ENCODE peak calls at places on chromosomes 3 and 15, in five cellular contexts. One of them, this sample, is unnamed.

GRCh38 chr15:66675456-66675855 is 26.6 kb upstream of the SMAD6 start:
- DNase-seq in adrenal gland: no peak
- DNase-seq in GM23338: no peak
- DNase-seq in astrocyte of the spinal cord: no peak
- DNase-seq in HFFc6: no peak
- DNase-seq in this sample: no peak

GRCh38 chr15:40048155-40048792 is 9.3 kb upstream of the SRP14 start:
- DNase-seq in astrocyte of the spinal cord: no peak
- DNase-seq in adrenal gland: peak; percentile 59
- DNase-seq in GM23338: no peak
- DNase-seq in HFFc6: no peak
- DNase-seq in this sample: no peak

GRCh38 chr15:62109457-62109856 is 42.7 kb downstream of the C2CD4A start:
- DNase-seq in HFFc6: no peak
- DNase-seq in adrenal gland: no peak
- DNase-seq in astrocyte of the spinal cord: no peak
- DNase-seq in GM23338: no peak
- DNase-seq in this sample: peak; percentile 9

GRCh38 chr3:179666030-179666429 is 13.2 kb downstream of the USP13 start:
- DNase-seq in astrocyte of the spinal cord: no peak
- DNase-seq in adrenal gland: no peak
- DNase-seq in GM23338: no peak
- DNase-seq in HFFc6: no peak
- DNase-seq in this sample: peak; percentile 16

GRCh38 chr15:49644364-49644794 is 23.5 kb downstream of the DTWD1 start:
- DNase-seq in GM23338: peak; percentile 21
- DNase-seq in HFFc6: peak; percentile 31
- DNase-seq in adrenal gland: no peak
- DNase-seq in astrocyte of the spinal cord: no peak
- DNase-seq in this sample: no peak

GRCh38 chr3:177470200-177470941 is 273.1 kb upstream of the TBL1XR1 start:
- DNase-seq in HFFc6: peak; percentile 48
- DNase-seq in astrocyte of the spinal cord: peak; percentile 38
- DNase-seq in GM23338: no peak
- DNase-seq in adrenal gland: no peak
- DNase-seq in this sample: no peak

GRCh38 chr15:63556246-63556645 is 40.9 kb upstream of the FBXL22 start:
- DNase-seq in astrocyte of the spinal cord: no peak
- DNase-seq in HFFc6: no peak
- DNase-seq in GM23338: no peak
- DNase-seq in adrenal gland: no peak
- DNase-seq in this sample: no peak

GRCh38 chr15:99343836-99344551 is 92.7 kb downstream of the LRRC28 start:
- DNase-seq in astrocyte of the spinal cord: no peak
- DNase-seq in HFFc6: no peak
- DNase-seq in GM23338: peak; percentile 75
- DNase-seq in adrenal gland: no peak
- DNase-seq in this sample: no peak

GRCh38 chr3:182925330-182925943 is 54.9 kb downstream of the DCUN1D1 start:
- DNase-seq in GM23338: no peak
- DNase-seq in astrocyte of the spinal cord: no peak
- DNase-seq in adrenal gland: peak; percentile 70
- DNase-seq in HFFc6: no peak
- DNase-seq in this sample: peak; percentile 84

GRCh38 chr3:111610189-111610588 is 15.0 kb upstream of the ZBED2 start:
- DNase-seq in HFFc6: no peak
- DNase-seq in GM23338: no peak
- DNase-seq in adrenal gland: no peak
- DNase-seq in astrocyte of the spinal cord: no peak
- DNase-seq in this sample: no peak

GRCh38 chr3:159882784-159883779 is 105.6 kb upstream of the IL12A start:
- DNase-seq in astrocyte of the spinal cord: peak; percentile 91
- DNase-seq in GM23338: no peak
- DNase-seq in adrenal gland: no peak
- DNase-seq in HFFc6: peak; percentile 76
- DNase-seq in this sample: peak; percentile 71

GRCh38 chr3:10352146-10352911 is 31.4 kb upstream of the SEC13 start:
- DNase-seq in HFFc6: peak; percentile 79
- DNase-seq in GM23338: no peak
- DNase-seq in adrenal gland: no peak
- DNase-seq in astrocyte of the spinal cord: peak; percentile 97
- DNase-seq in this sample: peak; percentile 80

GRCh38 chr3:6921041-6921440 is 60.1 kb downstream of the GRM7 start:
- DNase-seq in GM23338: peak; percentile 1
- DNase-seq in HFFc6: no peak
- DNase-seq in astrocyte of the spinal cord: peak; percentile 85
- DNase-seq in adrenal gland: no peak
- DNase-seq in this sample: no peak

GRCh38 chr3:62226601-62227339 is 146.6 kb downstream of the FEZF2 start:
- DNase-seq in astrocyte of the spinal cord: no peak
- DNase-seq in GM23338: no peak
- DNase-seq in adrenal gland: no peak
- DNase-seq in HFFc6: no peak
- DNase-seq in this sample: no peak

GRCh38 chr3:115913069-115913686 is 289.9 kb downstream of the GAP43 start:
- DNase-seq in astrocyte of the spinal cord: peak; percentile 9
- DNase-seq in GM23338: peak; percentile 42
- DNase-seq in HFFc6: peak; percentile 1
- DNase-seq in adrenal gland: no peak
- DNase-seq in this sample: no peak

GRCh38 chr3:37660782-37661181 is 200.9 kb upstream of the CTDSPL start:
- DNase-seq in HFFc6: no peak
- DNase-seq in GM23338: no peak
- DNase-seq in astrocyte of the spinal cord: no peak
- DNase-seq in adrenal gland: no peak
- DNase-seq in this sample: no peak

GRCh38 chr15:68277131-68277604 is 377 bp upstream of the FEM1B start:
- DNase-seq in HFFc6: no peak
- DNase-seq in adrenal gland: peak; percentile 79
- DNase-seq in astrocyte of the spinal cord: no peak
- DNase-seq in GM23338: peak; percentile 87
- DNase-seq in this sample: no peak

GRCh38 chr3:53496984-53497383 is 2.6 kb downstream of the CACNA1D start:
- DNase-seq in astrocyte of the spinal cord: no peak
- DNase-seq in GM23338: no peak
- DNase-seq in HFFc6: no peak
- DNase-seq in adrenal gland: no peak
- DNase-seq in this sample: no peak

GRCh38 chr3:50226888-50227389 is 9.1 kb upstream of the GNAI2 start:
- DNase-seq in adrenal gland: peak; percentile 71
- DNase-seq in HFFc6: peak; percentile 26
- DNase-seq in astrocyte of the spinal cord: peak; percentile 50
- DNase-seq in GM23338: no peak
- DNase-seq in this sample: no peak

GRCh38 chr3:190568036-190568435 is 54.2 kb downstream of the IL1RAP start:
- DNase-seq in HFFc6: no peak
- DNase-seq in adrenal gland: no peak
- DNase-seq in GM23338: no peak
- DNase-seq in astrocyte of the spinal cord: no peak
- DNase-seq in this sample: no peak

GRCh38 chr3:126683506-126683905 is 20.5 kb upstream of the CHCHD6 start:
- DNase-seq in adrenal gland: peak; percentile 62
- DNase-seq in GM23338: no peak
- DNase-seq in HFFc6: no peak
- DNase-seq in astrocyte of the spinal cord: no peak
- DNase-seq in this sample: no peak

GRCh38 chr3:122921791-122922651 is 105.5 kb downstream of the SEMA5B start:
- DNase-seq in astrocyte of the spinal cord: no peak
- DNase-seq in GM23338: peak; percentile 87
- DNase-seq in adrenal gland: no peak
- DNase-seq in HFFc6: no peak
- DNase-seq in this sample: no peak

GRCh38 chr3:44058022-44058867 is 183.4 kb upstream of the TOPAZ1 start:
- DNase-seq in adrenal gland: no peak
- DNase-seq in HFFc6: peak; percentile 68
- DNase-seq in GM23338: peak; percentile 8
- DNase-seq in astrocyte of the spinal cord: peak; percentile 79
- DNase-seq in this sample: peak; percentile 53

GRCh38 chr3:36373084-36373483 is 7.2 kb upstream of the STAC start:
- DNase-seq in GM23338: no peak
- DNase-seq in HFFc6: no peak
- DNase-seq in astrocyte of the spinal cord: peak; percentile 91
- DNase-seq in adrenal gland: peak; percentile 86
- DNase-seq in this sample: peak; percentile 75

GRCh38 chr3:63807901-63808589 is 11.1 kb upstream of the C3orf49 start:
- DNase-seq in GM23338: no peak
- DNase-seq in astrocyte of the spinal cord: no peak
- DNase-seq in HFFc6: no peak
- DNase-seq in adrenal gland: no peak
- DNase-seq in this sample: no peak

GRCh38 chr3:125062904-125063618 is 7.3 kb upstream of the HEG1 start:
- DNase-seq in GM23338: no peak
- DNase-seq in astrocyte of the spinal cord: peak; percentile 91
- DNase-seq in adrenal gland: peak; percentile 56
- DNase-seq in HFFc6: peak; percentile 95
- DNase-seq in this sample: peak; percentile 89

GRCh38 chr3:2098398-2099027 is at the start of gene CNTN4:
- DNase-seq in GM23338: peak; percentile 82
- DNase-seq in astrocyte of the spinal cord: no peak
- DNase-seq in HFFc6: no peak
- DNase-seq in adrenal gland: no peak
- DNase-seq in this sample: no peak

GRCh38 chr3:100992086-100993033 is 861 bp downstream of the ABI3BP start:
- DNase-seq in GM23338: no peak
- DNase-seq in astrocyte of the spinal cord: peak; percentile 48
- DNase-seq in HFFc6: peak; percentile 53
- DNase-seq in adrenal gland: no peak
- DNase-seq in this sample: peak; percentile 71

DNA sequence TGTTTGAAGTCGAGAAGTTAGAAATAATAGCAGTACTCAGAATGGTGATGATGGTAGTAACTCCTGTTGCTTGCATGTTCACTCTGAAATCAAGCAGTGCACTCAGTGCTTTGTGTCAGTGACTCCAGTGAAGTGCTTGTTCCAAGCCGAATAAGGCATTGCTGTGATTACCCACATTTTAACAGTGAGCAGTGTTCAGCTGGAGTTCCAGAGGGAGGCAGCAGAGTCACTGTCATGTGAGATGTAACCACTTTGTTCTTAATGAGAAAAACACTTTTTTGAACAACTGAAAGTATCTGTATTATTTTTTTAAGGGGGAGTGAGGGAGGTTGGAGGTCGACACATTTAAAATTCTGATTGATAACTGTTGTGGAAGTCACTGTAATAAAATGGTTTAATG is 3.7 kb downstream of the MDFIC2 start:
- DNase-seq in GM23338: peak; percentile 64
- DNase-seq in adrenal gland: no peak
- DNase-seq in HFFc6: no peak
- DNase-seq in astrocyte of the spinal cord: peak; percentile 15
- DNase-seq in this sample: peak; percentile 16
- TF ChIP-seq CTCF in GM23338: peak; percentile 53
- TF ChIP-seq CTCF in adrenal gland: no peak
- TF ChIP-seq CTCF in HFFc6: no peak
- TF ChIP-seq CTCF in astrocyte of the spinal cord: peak; percentile 29
- TF ChIP-seq CTCF in this sample: no peak

GRCh38 chr15:69532856-69533255 is 80.2 kb downstream of the RPLP1 start:
- DNase-seq in HFFc6: no peak
- DNase-seq in adrenal gland: no peak
- DNase-seq in GM23338: no peak
- DNase-seq in astrocyte of the spinal cord: no peak
- DNase-seq in this sample: no peak

GRCh38 chr15:69530234-69530633 is 77.6 kb downstream of the RPLP1 start:
- DNase-seq in astrocyte of the spinal cord: no peak
- DNase-seq in HFFc6: no peak
- DNase-seq in GM23338: no peak
- DNase-seq in adrenal gland: no peak
- DNase-seq in this sample: no peak

GRCh38 chr15:69532066-69532465 is 79.4 kb downstream of the RPLP1 start:
- DNase-seq in adrenal gland: no peak
- DNase-seq in GM23338: no peak
- DNase-seq in HFFc6: no peak
- DNase-seq in astrocyte of the spinal cord: no peak
- DNase-seq in this sample: no peak

GRCh38 chr15:69533504-69533903 is 80.9 kb downstream of the RPLP1 start:
- DNase-seq in astrocyte of the spinal cord: no peak
- DNase-seq in GM23338: no peak
- DNase-seq in HFFc6: no peak
- DNase-seq in adrenal gland: no peak
- DNase-seq in this sample: no peak

GRCh38 chr15:69531302-69532027 is 78.8 kb downstream of the RPLP1 start:
- DNase-seq in HFFc6: no peak
- DNase-seq in adrenal gland: no peak
- DNase-seq in GM23338: peak; percentile 68
- DNase-seq in astrocyte of the spinal cord: no peak
- DNase-seq in this sample: no peak
- TF ChIP-seq CTCF in HFFc6: no peak
- TF ChIP-seq CTCF in adrenal gland: no peak
- TF ChIP-seq CTCF in GM23338: no peak
- TF ChIP-seq CTCF in astrocyte of the spinal cord: no peak
- TF ChIP-seq CTCF in this sample: no peak

DNA sequence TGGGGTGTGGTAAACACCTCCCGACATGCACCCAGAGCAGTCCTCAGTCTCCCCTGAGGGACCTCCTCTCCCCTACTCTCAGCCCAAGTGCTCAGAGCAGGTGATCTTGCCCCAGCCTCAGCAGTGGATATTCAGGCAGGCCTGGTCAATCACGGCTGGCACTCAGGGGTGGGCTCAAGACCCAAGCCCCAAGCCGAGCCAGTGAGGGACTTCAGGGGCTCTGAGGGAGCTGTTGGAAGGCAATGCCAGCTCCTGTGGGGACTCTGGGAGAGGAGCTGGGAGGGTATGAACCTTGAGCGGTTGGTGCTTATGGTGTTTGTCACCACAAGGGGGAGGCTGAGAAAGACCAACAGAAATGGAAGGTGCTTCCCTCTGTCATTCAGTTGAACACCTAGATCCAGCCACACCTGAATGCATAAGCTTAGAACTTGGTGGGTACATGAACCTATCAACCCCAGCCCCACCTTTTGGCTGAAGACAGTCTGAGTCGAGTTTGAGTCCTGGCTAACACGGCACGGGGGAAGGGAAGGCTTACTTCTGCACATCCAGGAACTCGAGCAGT is 19.4 kb downstream of the ALS2CL start:
- DNase-seq in astrocyte of the spinal cord: no peak
- DNase-seq in adrenal gland: no peak
- DNase-seq in HFFc6: no peak
- DNase-seq in GM23338: no peak
- DNase-seq in this sample: no peak
- TF ChIP-seq CTCF in astrocyte of the spinal cord: peak; percentile 34
- TF ChIP-seq CTCF in adrenal gland: no peak
- TF ChIP-seq CTCF in HFFc6: peak; percentile 66
- TF ChIP-seq CTCF in GM23338: peak; percentile 41
- TF ChIP-seq CTCF in this sample: peak; percentile 6

DNA sequence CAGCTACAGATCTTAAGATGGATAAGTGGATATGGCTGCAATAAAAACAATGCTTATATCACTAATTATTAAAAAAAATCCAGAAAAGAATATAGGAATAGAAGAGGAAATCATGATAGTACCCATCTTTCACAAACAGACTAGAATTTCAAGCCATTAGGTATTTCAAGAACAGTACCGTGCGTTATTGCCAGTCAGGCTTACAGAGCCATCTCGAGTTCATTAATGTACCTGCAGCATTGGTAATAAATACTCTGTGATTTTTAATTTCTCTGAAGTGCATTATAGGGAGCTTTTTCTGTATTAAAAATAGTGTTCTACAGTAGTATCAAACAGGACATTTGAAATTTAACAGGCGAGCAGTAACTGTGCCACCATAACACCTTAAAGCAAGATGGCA is 35.7 kb downstream of the ST3GAL6 start:
- DNase-seq in HFFc6: no peak
- DNase-seq in adrenal gland: no peak
- DNase-seq in astrocyte of the spinal cord: no peak
- DNase-seq in GM23338: no peak
- DNase-seq in this sample: no peak
- TF ChIP-seq CTCF in HFFc6: no peak
- TF ChIP-seq CTCF in adrenal gland: peak; percentile 20
- TF ChIP-seq CTCF in astrocyte of the spinal cord: no peak
- TF ChIP-seq CTCF in GM23338: no peak
- TF ChIP-seq CTCF in this sample: no peak

GRCh38 chr3:52014613-52015012 is 18.9 kb upstream of the RPL29 start:
- DNase-seq in HFFc6: no peak
- DNase-seq in astrocyte of the spinal cord: no peak
- DNase-seq in adrenal gland: no peak
- DNase-seq in GM23338: peak; percentile 81
- DNase-seq in this sample: peak; percentile 39
- TF ChIP-seq CTCF in HFFc6: peak; percentile 65
- TF ChIP-seq CTCF in astrocyte of the spinal cord: peak; percentile 44
- TF ChIP-seq CTCF in adrenal gland: no peak
- TF ChIP-seq CTCF in GM23338: peak; percentile 59
- TF ChIP-seq CTCF in this sample: peak; percentile 22